ENCODE peak calls at places on chromosomes 3 and 15, in four cellular contexts. K is NCI-H1092 treated with DMSO at 0.1 percent for 48 hours, R is T-helper 2 cell, B is neural crest cell. W is an unnamed sample.

GRCh38 chr3:179929091-179929529 is 107.6 kb downstream of the PEX5L start:
- DNase-seq in R (no peak), K (peak; percentile 80), B (peak; percentile 64), W (no peak)

GRCh38 chr3:188779537-188779936 is 392.2 kb upstream of the TPRG1 start:
- DNase-seq in B (no peak), K (no peak), R (no peak), W (no peak)

GRCh38 chr3:8776406-8776805 is 7.0 kb upstream of the OXTR start:
- DNase-seq in R (no peak), K (no peak), B (no peak), W (no peak)

GRCh38 chr3:48404440-48405342 is 25.2 kb downstream of the PLXNB1 start:
- DNase-seq in K (no peak), R (no peak), B (no peak), W (no peak)

GRCh38 chr15:48103647-48104046 is 17.1 kb upstream of the SLC24A5 start:
- DNase-seq in K (no peak), R (no peak), B (no peak), W (no peak)

GRCh38 chr3:157089455-157090221 is 70.3 kb downstream of the CCNL1 start:
- DNase-seq in R (no peak), B (no peak), K (no peak), W (no peak)

GRCh38 chr3:183375787-183376186 is 52.6 kb downstream of the MCF2L2 start:
- DNase-seq in B (no peak), K (no peak), R (no peak), W (no peak)

GRCh38 chr3:10532939-10533730 is 27.7 kb upstream of the ATP2B2 start:
- DNase-seq in B (no peak), K (no peak), R (no peak), W (peak; percentile 2)

GRCh38 chr15:75161788-75162414 is 39.8 kb upstream of the C15orf39 start:
- DNase-seq in B (no peak), R (no peak), K (no peak), W (no peak)

GRCh38 chr15:39966521-39966920 is 32.6 kb downstream of the EIF2AK4 start:
- DNase-seq in B (no peak), R (no peak), K (no peak), W (no peak)

GRCh38 chr15:42071717-42072116 is 22.6 kb downstream of the PLA2G4D start:
- DNase-seq in B (no peak), R (no peak), K (no peak), W (no peak)

GRCh38 chr3:127449489-127450212 is 140.9 kb downstream of the TPRA1 start:
- DNase-seq in K (no peak), B (no peak), R (no peak), W (no peak)

GRCh38 chr15:38652998-38653397 is 88.4 kb upstream of the RASGRP1 start:
- DNase-seq in B (no peak), K (no peak), R (peak; percentile 17), W (peak; percentile 70)

GRCh38 chr3:113695426-113695817 is 1.0 kb downstream of the USF3 start:
- DNase-seq in K (no peak), R (no peak), B (no peak), W (no peak)

GRCh38 chr15:76664895-76665294 is 240.2 kb downstream of the SCAPER start:
- DNase-seq in K (no peak), B (no peak), R (no peak), W (no peak)

W was measured in natural killer cell.